ENCODE peak calls at places on chromosome 11, in five cellular contexts. One of them, this sample, is unnamed.
A peak's percentile ranks its signal among the peaks of the same experiment; 100 is the strongest.

GRCh38 chr11:35031869-35032268 is 107.1 kb upstream of the CD44 start:
- DNase-seq in NCI-H1436: no peak
- DNase-seq in activated CD8-positive, alpha-beta T cell treated with anti-CD3 and anti-CD28 coated beads for 36 hours: no peak
- DNase-seq in HFFc6: peak; percentile 94
- DNase-seq in cerebellum: no peak
- DNase-seq in this sample: no peak

GRCh38 chr11:36333897-36334296 is 37.8 kb downstream of the PRR5L start:
- DNase-seq in NCI-H1436: no peak
- DNase-seq in activated CD8-positive, alpha-beta T cell treated with anti-CD3 and anti-CD28 coated beads for 36 hours: no peak
- DNase-seq in HFFc6: peak; percentile 50
- DNase-seq in cerebellum: no peak
- DNase-seq in this sample: no peak

GRCh38 chr11:102761646-102762238 is 18.7 kb downstream of the MMP10 start:
- DNase-seq in NCI-H1436: no peak
- DNase-seq in activated CD8-positive, alpha-beta T cell treated with anti-CD3 and anti-CD28 coated beads for 36 hours: no peak
- DNase-seq in HFFc6: peak; percentile 8
- DNase-seq in cerebellum: no peak
- DNase-seq in this sample: no peak

GRCh38 chr11:71102251-71102995 is 150.0 kb downstream of the SHANK2 start:
- DNase-seq in NCI-H1436: no peak
- DNase-seq in activated CD8-positive, alpha-beta T cell treated with anti-CD3 and anti-CD28 coated beads for 36 hours: no peak
- DNase-seq in HFFc6: no peak
- DNase-seq in cerebellum: no peak
- DNase-seq in this sample: no peak

GRCh38 chr11:107916671-107917241 is 11.5 kb upstream of the RAB39A start:
- DNase-seq in NCI-H1436: no peak
- DNase-seq in activated CD8-positive, alpha-beta T cell treated with anti-CD3 and anti-CD28 coated beads for 36 hours: peak; percentile 57
- DNase-seq in HFFc6: no peak
- DNase-seq in cerebellum: no peak
- DNase-seq in this sample: peak; percentile 41

GRCh38 chr11:78669249-78669648 is 94.6 kb upstream of the NARS2 start:
- DNase-seq in NCI-H1436: no peak
- DNase-seq in activated CD8-positive, alpha-beta T cell treated with anti-CD3 and anti-CD28 coated beads for 36 hours: no peak
- DNase-seq in HFFc6: no peak
- DNase-seq in cerebellum: no peak
- DNase-seq in this sample: no peak

GRCh38 chr11:36009469-36009868 is 65.6 kb downstream of the LDLRAD3 start:
- DNase-seq in NCI-H1436: no peak
- DNase-seq in activated CD8-positive, alpha-beta T cell treated with anti-CD3 and anti-CD28 coated beads for 36 hours: no peak
- DNase-seq in HFFc6: peak; percentile 51
- DNase-seq in cerebellum: no peak
- DNase-seq in this sample: no peak

GRCh38 chr11:117239295-117239694 is 6.8 kb downstream of the RNF214 start:
- DNase-seq in NCI-H1436: no peak
- DNase-seq in activated CD8-positive, alpha-beta T cell treated with anti-CD3 and anti-CD28 coated beads for 36 hours: no peak
- DNase-seq in HFFc6: peak; percentile 99
- DNase-seq in cerebellum: no peak
- DNase-seq in this sample: no peak

GRCh38 chr11:66639066-66639813 is 737 bp downstream of the RBM4 start:
- DNase-seq in NCI-H1436: peak; percentile 13
- DNase-seq in activated CD8-positive, alpha-beta T cell treated with anti-CD3 and anti-CD28 coated beads for 36 hours: peak; percentile 37
- DNase-seq in HFFc6: peak; percentile 51
- DNase-seq in cerebellum: no peak
- DNase-seq in this sample: no peak

GRCh38 chr11:69238562-69239319 is 55.2 kb upstream of the MYEOV start:
- DNase-seq in NCI-H1436: no peak
- DNase-seq in activated CD8-positive, alpha-beta T cell treated with anti-CD3 and anti-CD28 coated beads for 36 hours: peak; percentile 43
- DNase-seq in HFFc6: no peak
- DNase-seq in cerebellum: no peak
- DNase-seq in this sample: no peak

GRCh38 chr11:33110083-33110482 is 51.2 kb downstream of the CSTF3 start:
- DNase-seq in NCI-H1436: no peak
- DNase-seq in activated CD8-positive, alpha-beta T cell treated with anti-CD3 and anti-CD28 coated beads for 36 hours: no peak
- DNase-seq in HFFc6: no peak
- DNase-seq in cerebellum: no peak
- DNase-seq in this sample: no peak

GRCh38 chr11:88779551-88779950 is 286.2 kb downstream of the GRM5 start:
- DNase-seq in NCI-H1436: no peak
- DNase-seq in activated CD8-positive, alpha-beta T cell treated with anti-CD3 and anti-CD28 coated beads for 36 hours: no peak
- DNase-seq in HFFc6: peak; percentile 19
- DNase-seq in cerebellum: no peak
- DNase-seq in this sample: no peak

GRCh38 chr11:35683728-35684339 is 21.3 kb downstream of the TRIM44 start:
- DNase-seq in NCI-H1436: no peak
- DNase-seq in activated CD8-positive, alpha-beta T cell treated with anti-CD3 and anti-CD28 coated beads for 36 hours: no peak
- DNase-seq in HFFc6: peak; percentile 2
- DNase-seq in cerebellum: no peak
- DNase-seq in this sample: no peak

GRCh38 chr11:61077936-61078335 is 24.4 kb upstream of the CD5 start:
- DNase-seq in NCI-H1436: no peak
- DNase-seq in activated CD8-positive, alpha-beta T cell treated with anti-CD3 and anti-CD28 coated beads for 36 hours: no peak
- DNase-seq in HFFc6: no peak
- DNase-seq in cerebellum: no peak
- DNase-seq in this sample: no peak

GRCh38 chr11:111557425-111558111 is 17.0 kb downstream of the LAYN start:
- DNase-seq in NCI-H1436: no peak
- DNase-seq in activated CD8-positive, alpha-beta T cell treated with anti-CD3 and anti-CD28 coated beads for 36 hours: no peak
- DNase-seq in HFFc6: peak; percentile 99
- DNase-seq in cerebellum: no peak
- DNase-seq in this sample: no peak

GRCh38 chr11:67373916-67374570 is 645 bp upstream of the CLCF1 start:
- DNase-seq in NCI-H1436: peak; percentile 17
- DNase-seq in activated CD8-positive, alpha-beta T cell treated with anti-CD3 and anti-CD28 coated beads for 36 hours: peak; percentile 65
- DNase-seq in HFFc6: peak; percentile 98
- DNase-seq in cerebellum: no peak
- DNase-seq in this sample: peak; percentile 42